ENCODE peak calls at places on chromosome 18, in five cellular contexts. One of them, this sample, is unnamed.

GRCh38 chr18:49277395-49278036 is 182.9 kb downstream of the DYM start:
- DNase-seq in IMR-90: peak
- DNase-seq in DND-41: no peak
- DNase-seq in hepatocyte: no peak
- DNase-seq in GM06990: no peak
- DNase-seq in this sample: no peak

GRCh38 chr18:79600141-79600540 is 79.5 kb upstream of the CTDP1 start:
- DNase-seq in IMR-90: no peak
- DNase-seq in DND-41: no peak
- DNase-seq in hepatocyte: no peak
- DNase-seq in GM06990: no peak
- DNase-seq in this sample: no peak

GRCh38 chr18:70464343-70465114 is 175.7 kb downstream of the SOCS6 start:
- DNase-seq in IMR-90: peak
- DNase-seq in DND-41: no peak
- DNase-seq in hepatocyte: peak
- DNase-seq in GM06990: peak
- DNase-seq in this sample: peak

GRCh38 chr18:64987096-64987495 is 763.7 kb upstream of the CDH7 start:
- DNase-seq in IMR-90: no peak
- DNase-seq in DND-41: no peak
- DNase-seq in hepatocyte: no peak
- DNase-seq in GM06990: no peak
- DNase-seq in this sample: no peak

GRCh38 chr18:45962866-45963265 is 4.3 kb downstream of the EPG5 start:
- DNase-seq in IMR-90: peak
- DNase-seq in DND-41: no peak
- DNase-seq in hepatocyte: no peak
- DNase-seq in GM06990: no peak
- DNase-seq in this sample: no peak

GRCh38 chr18:39453882-39454281 is 1888.3 kb upstream of the CELF4 start:
- DNase-seq in IMR-90: peak
- DNase-seq in DND-41: peak
- DNase-seq in hepatocyte: peak
- DNase-seq in GM06990: no peak
- DNase-seq in this sample: no peak

GRCh38 chr18:3966985-3967856 is 487.9 kb downstream of the DLGAP1 start:
- DNase-seq in IMR-90: peak
- DNase-seq in DND-41: no peak
- DNase-seq in hepatocyte: peak
- DNase-seq in GM06990: no peak
- DNase-seq in this sample: no peak

GRCh38 chr18:3898866-3899613 is 449.1 kb downstream of the TGIF1 start:
- DNase-seq in IMR-90: no peak
- DNase-seq in DND-41: no peak
- DNase-seq in hepatocyte: no peak
- DNase-seq in GM06990: no peak
- DNase-seq in this sample: no peak

GRCh38 chr18:40841473-40841872 is 1113.6 kb upstream of the PIK3C3 start:
- DNase-seq in IMR-90: peak
- DNase-seq in DND-41: no peak
- DNase-seq in hepatocyte: no peak
- DNase-seq in GM06990: no peak
- DNase-seq in this sample: no peak

GRCh38 chr18:56575819-56576663 is 62.4 kb downstream of the TXNL1 start:
- DNase-seq in IMR-90: peak
- DNase-seq in DND-41: no peak
- DNase-seq in hepatocyte: peak
- DNase-seq in GM06990: no peak
- DNase-seq in this sample: peak

GRCh38 chr18:44579028-44579692 is 101.5 kb upstream of the SETBP1 start:
- DNase-seq in IMR-90: peak
- DNase-seq in DND-41: no peak
- DNase-seq in hepatocyte: peak
- DNase-seq in GM06990: no peak
- DNase-seq in this sample: peak

GRCh38 chr18:47912343-47912742 is 18.1 kb downstream of the SMAD2 start:
- DNase-seq in IMR-90: no peak
- DNase-seq in DND-41: no peak
- DNase-seq in hepatocyte: peak
- DNase-seq in GM06990: no peak
- DNase-seq in this sample: no peak

GRCh38 chr18:33540392-33540791 is 37.6 kb upstream of the ASXL3 start:
- DNase-seq in IMR-90: no peak
- DNase-seq in DND-41: peak
- DNase-seq in hepatocyte: no peak
- DNase-seq in GM06990: no peak
- DNase-seq in this sample: no peak

GRCh38 chr18:42163316-42163715 is 208.3 kb downstream of the PIK3C3 start:
- DNase-seq in IMR-90: no peak
- DNase-seq in DND-41: no peak
- DNase-seq in hepatocyte: no peak
- DNase-seq in GM06990: no peak
- DNase-seq in this sample: no peak

GRCh38 chr18:34929336-34929780 is 111.9 kb upstream of the MAPRE2 start:
- DNase-seq in IMR-90: peak
- DNase-seq in DND-41: no peak
- DNase-seq in hepatocyte: peak
- DNase-seq in GM06990: no peak
- DNase-seq in this sample: no peak

GRCh38 chr18:33201509-33201926 is 239.0 kb downstream of the CCDC178 start:
- DNase-seq in IMR-90: no peak
- DNase-seq in DND-41: peak
- DNase-seq in hepatocyte: peak
- DNase-seq in GM06990: no peak
- DNase-seq in this sample: no peak

GRCh38 chr18:63924551-63924950 is 16.8 kb downstream of the SERPINB10 start:
- DNase-seq in IMR-90: peak
- DNase-seq in DND-41: no peak
- DNase-seq in hepatocyte: no peak
- DNase-seq in GM06990: no peak
- DNase-seq in this sample: no peak

GRCh38 chr18:10404148-10404547 is 50.3 kb upstream of the APCDD1 start:
- DNase-seq in IMR-90: no peak
- DNase-seq in DND-41: no peak
- DNase-seq in hepatocyte: no peak
- DNase-seq in GM06990: no peak
- DNase-seq in this sample: no peak

GRCh38 chr18:48836806-48837615 is 113.8 kb downstream of the SMAD7 start:
- DNase-seq in IMR-90: no peak
- DNase-seq in DND-41: no peak
- DNase-seq in hepatocyte: no peak
- DNase-seq in GM06990: no peak
- DNase-seq in this sample: no peak

GRCh38 chr18:70132999-70133398 is 72.5 kb downstream of the RTTN start:
- DNase-seq in IMR-90: peak
- DNase-seq in DND-41: no peak
- DNase-seq in hepatocyte: peak
- DNase-seq in GM06990: no peak
- DNase-seq in this sample: no peak

DNA sequence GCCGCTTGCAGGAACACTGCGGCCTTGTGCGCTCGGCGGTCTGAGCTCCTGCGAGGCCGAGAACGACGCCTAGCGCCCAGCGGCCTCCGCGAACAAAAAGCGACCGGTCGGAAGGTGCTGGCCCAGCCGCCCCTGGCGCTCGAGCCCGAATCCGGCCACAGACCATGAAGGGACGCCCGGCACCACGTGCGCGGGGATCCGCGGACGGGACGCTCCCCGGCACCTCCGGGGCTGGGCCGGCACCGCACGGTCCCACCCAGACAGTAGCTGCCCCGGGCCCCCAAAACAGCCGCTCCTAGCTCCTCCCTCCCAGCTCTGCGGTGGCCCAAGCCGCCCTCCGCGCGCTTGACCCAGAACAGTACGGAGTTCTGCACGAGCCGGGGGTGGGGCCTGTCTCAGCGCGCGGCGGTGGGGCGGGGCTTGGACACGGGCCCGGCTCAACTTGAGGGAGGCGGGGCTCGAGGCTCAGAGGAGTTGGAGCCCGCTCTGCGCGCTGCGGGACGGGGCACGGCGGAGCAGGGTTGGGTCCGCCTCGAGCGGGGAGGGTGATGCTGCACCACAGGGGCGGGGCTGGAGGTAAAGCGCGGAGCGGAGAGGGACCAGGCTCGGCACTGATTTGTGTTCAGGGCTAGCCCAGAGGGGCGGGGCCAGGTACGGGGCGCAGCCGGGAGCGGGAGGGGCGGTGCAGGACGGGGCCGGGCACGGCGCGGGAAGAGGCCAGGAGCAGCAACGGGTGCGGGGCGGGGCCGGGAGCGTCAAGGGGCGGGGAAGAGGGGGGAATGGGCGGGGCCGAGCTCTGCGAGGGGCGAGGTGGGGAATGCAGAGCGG is 538 bp upstream of the IMPA2 start:
- DNase-seq in IMR-90: peak
- DNase-seq in DND-41: peak
- DNase-seq in hepatocyte: peak
- DNase-seq in GM06990: peak
- DNase-seq in this sample: peak
- TF ChIP-seq CTCF in IMR-90: peak
- TF ChIP-seq CTCF in DND-41: no peak
- TF ChIP-seq CTCF in hepatocyte: peak
- TF ChIP-seq CTCF in GM06990: no peak
- TF ChIP-seq CTCF in this sample: no peak

GRCh38 chr18:59094569-59094968 is 45.1 kb upstream of the SEC11C start:
- DNase-seq in IMR-90: no peak
- DNase-seq in DND-41: no peak
- DNase-seq in hepatocyte: no peak
- DNase-seq in GM06990: peak
- DNase-seq in this sample: no peak

GRCh38 chr18:59091204-59091603 is 48.5 kb upstream of the SEC11C start:
- DNase-seq in IMR-90: no peak
- DNase-seq in DND-41: no peak
- DNase-seq in hepatocyte: no peak
- DNase-seq in GM06990: no peak
- DNase-seq in this sample: no peak

GRCh38 chr18:59101830-59102414 is 37.8 kb upstream of the SEC11C start:
- DNase-seq in IMR-90: no peak
- DNase-seq in DND-41: no peak
- DNase-seq in hepatocyte: no peak
- DNase-seq in GM06990: no peak
- DNase-seq in this sample: no peak

GRCh38 chr18:59093668-59094067 is 46.0 kb upstream of the SEC11C start:
- DNase-seq in IMR-90: no peak
- DNase-seq in DND-41: no peak
- DNase-seq in hepatocyte: no peak
- DNase-seq in GM06990: peak
- DNase-seq in this sample: no peak

DNA sequence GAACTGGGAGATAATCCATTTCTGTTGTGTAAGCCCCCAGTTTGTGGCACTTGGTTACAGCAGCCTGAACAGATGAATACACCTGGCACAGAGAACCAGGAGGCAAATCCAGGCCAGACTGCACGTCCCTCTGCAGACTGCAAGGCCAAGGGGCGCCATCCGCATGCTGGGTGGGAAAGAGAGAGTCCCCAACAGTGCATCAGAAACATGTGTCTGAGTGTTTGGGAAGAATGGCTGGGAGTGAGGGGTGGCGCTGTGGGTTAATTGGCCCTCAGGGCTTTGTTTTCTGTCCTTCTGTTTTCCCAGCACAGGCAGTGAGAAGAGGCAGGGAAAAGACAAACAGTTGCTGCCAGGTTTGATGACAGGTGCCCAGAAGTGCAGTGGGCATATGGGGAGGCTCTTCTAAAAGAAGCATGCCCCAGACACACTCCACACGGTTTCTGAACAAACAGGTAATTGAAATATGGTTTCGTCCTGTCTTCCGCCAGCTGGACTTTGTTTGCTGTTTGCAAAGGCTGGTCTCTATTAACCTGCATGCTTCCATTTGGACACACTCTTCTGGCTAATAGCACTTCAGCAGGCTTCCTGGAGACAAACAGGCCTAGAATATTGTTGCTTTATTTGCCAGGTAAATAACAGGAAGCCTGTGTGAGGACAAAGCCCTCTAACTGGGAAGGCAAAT is 43.4 kb upstream of the SEC11C start:
- DNase-seq in IMR-90: no peak
- DNase-seq in DND-41: no peak
- DNase-seq in hepatocyte: no peak
- DNase-seq in GM06990: no peak
- DNase-seq in this sample: no peak
- TF ChIP-seq CTCF in IMR-90: no peak
- TF ChIP-seq CTCF in DND-41: no peak
- TF ChIP-seq CTCF in hepatocyte: no peak
- TF ChIP-seq CTCF in GM06990: no peak
- TF ChIP-seq CTCF in this sample: no peak

DNA sequence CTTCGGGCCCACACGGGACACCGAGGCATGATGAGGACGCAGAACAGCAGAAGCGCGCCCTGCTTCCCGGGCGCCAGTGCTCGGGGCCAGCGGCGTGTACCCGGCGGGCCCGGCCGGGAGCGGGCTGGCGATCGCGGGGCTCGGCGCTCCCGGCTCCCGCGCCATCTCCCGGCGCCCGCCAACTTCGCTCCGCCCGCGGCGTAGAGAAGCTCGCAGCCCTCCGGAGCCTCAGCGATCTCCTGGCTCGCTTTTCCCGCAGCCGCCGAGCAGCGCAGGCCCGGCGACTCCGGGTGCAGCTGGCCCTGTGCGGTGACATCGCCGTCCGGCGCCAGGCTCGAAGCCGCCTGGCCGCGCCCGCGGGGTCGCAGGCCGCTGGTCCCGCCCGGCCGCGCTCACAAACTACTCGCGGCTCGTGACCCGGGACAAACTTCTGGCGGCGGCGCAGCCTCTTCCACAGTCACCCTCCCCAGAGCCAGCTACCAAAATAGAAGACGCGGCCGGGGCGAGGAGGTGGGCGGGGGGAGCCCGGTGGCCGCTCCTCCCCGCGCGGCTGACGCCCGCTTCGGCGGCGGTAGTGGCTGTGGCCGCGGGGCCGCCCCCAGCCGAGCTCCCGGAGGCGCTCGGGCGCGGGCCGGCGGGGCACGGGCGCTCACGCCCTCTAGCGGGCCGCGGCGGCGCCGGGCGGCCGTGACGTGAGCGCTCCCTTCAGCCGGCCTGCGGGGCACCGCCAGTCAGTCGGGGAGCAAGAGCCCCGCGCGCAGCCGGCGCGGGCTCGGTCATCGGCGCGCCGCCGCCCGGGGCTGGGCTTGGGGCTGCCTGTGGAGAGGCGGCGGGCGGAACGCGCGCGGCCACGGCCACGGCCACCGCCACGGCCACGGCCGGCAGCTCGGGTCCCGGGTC is at the start of gene PTPRM:
- DNase-seq in IMR-90: peak
- DNase-seq in DND-41: no peak
- DNase-seq in hepatocyte: peak
- DNase-seq in GM06990: peak
- DNase-seq in this sample: peak
- TF ChIP-seq CTCF in IMR-90: peak
- TF ChIP-seq CTCF in DND-41: no peak
- TF ChIP-seq CTCF in hepatocyte: peak
- TF ChIP-seq CTCF in GM06990: no peak
- TF ChIP-seq CTCF in this sample: peak

DNA sequence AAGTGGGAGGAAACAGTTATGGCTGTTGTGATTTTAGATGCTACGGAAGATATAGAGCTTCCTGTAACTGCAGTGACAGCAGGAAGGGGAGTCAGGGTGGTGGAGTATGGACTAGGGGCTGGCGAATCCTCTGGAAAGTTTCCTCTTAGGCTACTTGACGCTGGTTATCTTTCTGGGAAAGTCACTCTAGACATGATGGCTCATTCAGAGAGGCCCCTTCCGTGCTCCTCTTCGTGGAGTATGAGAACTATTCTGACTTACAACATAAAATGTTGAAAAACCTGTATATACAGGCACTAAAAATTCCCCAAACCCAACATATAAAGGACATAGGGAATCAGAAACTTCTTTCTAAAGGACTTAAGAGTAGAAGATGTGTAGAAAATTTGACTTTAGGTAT is 78.8 kb downstream of the C18orf54 start:
- DNase-seq in IMR-90: no peak
- DNase-seq in DND-41: no peak
- DNase-seq in hepatocyte: no peak
- DNase-seq in GM06990: no peak
- DNase-seq in this sample: no peak
- TF ChIP-seq CTCF in IMR-90: no peak
- TF ChIP-seq CTCF in DND-41: no peak
- TF ChIP-seq CTCF in hepatocyte: no peak
- TF ChIP-seq CTCF in GM06990: no peak
- TF ChIP-seq CTCF in this sample: no peak

This sample was measured in GM20000.